ENCODE peak calls at places on chromosomes 12 and 14, in four cellular contexts. F is GM12878, U is K562, M is HepG2. L is an unnamed sample.
A peak's percentile ranks its signal among the peaks of the same experiment; 100 is the strongest.

GRCh38 chr12:5083955-5084849 is 40.5 kb downstream of the KCNA5 start:
- DNase-seq in F (peak; percentile 23), U (peak; percentile 45), M (peak; percentile 24), L (no peak)

GRCh38 chr12:71014180-71014785 is 93.7 kb upstream of the PTPRR start:
- DNase-seq in U (no peak), F (no peak), M (peak; percentile 5), L (no peak)

GRCh38 chr12:12800406-12801180 is 12.6 kb upstream of the DDX47 start:
- DNase-seq in F (no peak), M (no peak), U (no peak), L (no peak)

GRCh38 chr14:104589338-104590195 is 10.0 kb downstream of the C14orf180 start:
- DNase-seq in F (no peak), U (no peak), M (no peak), L (no peak)

GRCh38 chr14:76456891-76457586 is 81.1 kb downstream of the ESRRB start:
- DNase-seq in U (no peak), M (no peak), F (no peak), L (no peak)

GRCh38 chr12:27859648-27860047 is 79.6 kb upstream of the MANSC4 start:
- DNase-seq in U (no peak), M (no peak), F (no peak), L (no peak)

GRCh38 chr14:61240206-61240605 is 40.9 kb downstream of the TMEM30B start:
- DNase-seq in U (no peak), F (no peak), M (no peak), L (no peak)

GRCh38 chr14:41785696-41786095 is 179.0 kb downstream of the LRFN5 start:
- DNase-seq in U (no peak), M (peak; percentile 10), F (no peak), L (peak; percentile 17)

GRCh38 chr12:51270067-51270846 is at the start of gene SMAGP:
- DNase-seq in U (peak; percentile 83), F (no peak), M (peak; percentile 40), L (peak; percentile 84)

GRCh38 chr12:124545508-124546418 is 21.6 kb downstream of the NCOR2 start:
- DNase-seq in M (no peak), F (peak; percentile 76), U (no peak), L (no peak)

GRCh38 chr12:109388167-109388563 is 40.5 kb downstream of the MYO1H start:
- DNase-seq in U (no peak), M (no peak), F (no peak), L (no peak)

GRCh38 chr12:109389146-109389545 is 41.4 kb downstream of the MYO1H start:
- DNase-seq in U (peak; percentile 82), M (peak; percentile 16), F (no peak), L (no peak)

GRCh38 chr12:109394891-109395290 is 47.2 kb downstream of the MYO1H start:
- DNase-seq in M (no peak), U (no peak), F (no peak), L (no peak)

GRCh38 chr12:109393437-109394345 is 46.0 kb downstream of the MYO1H start:
- DNase-seq in M (peak; percentile 35), U (peak; percentile 76), F (no peak), L (peak; percentile 45)
- TF ChIP-seq TCF7 in M (no peak), U (no peak), F (no peak), L (no peak)

GRCh38 chr12:116121453-116121871 is 156.0 kb downstream of the MED13L start:
- DNase-seq in F (no peak), U (no peak), M (no peak), L (no peak)
- TF ChIP-seq TCF7 in F (no peak), U (no peak), M (no peak), L (no peak)

DNA sequence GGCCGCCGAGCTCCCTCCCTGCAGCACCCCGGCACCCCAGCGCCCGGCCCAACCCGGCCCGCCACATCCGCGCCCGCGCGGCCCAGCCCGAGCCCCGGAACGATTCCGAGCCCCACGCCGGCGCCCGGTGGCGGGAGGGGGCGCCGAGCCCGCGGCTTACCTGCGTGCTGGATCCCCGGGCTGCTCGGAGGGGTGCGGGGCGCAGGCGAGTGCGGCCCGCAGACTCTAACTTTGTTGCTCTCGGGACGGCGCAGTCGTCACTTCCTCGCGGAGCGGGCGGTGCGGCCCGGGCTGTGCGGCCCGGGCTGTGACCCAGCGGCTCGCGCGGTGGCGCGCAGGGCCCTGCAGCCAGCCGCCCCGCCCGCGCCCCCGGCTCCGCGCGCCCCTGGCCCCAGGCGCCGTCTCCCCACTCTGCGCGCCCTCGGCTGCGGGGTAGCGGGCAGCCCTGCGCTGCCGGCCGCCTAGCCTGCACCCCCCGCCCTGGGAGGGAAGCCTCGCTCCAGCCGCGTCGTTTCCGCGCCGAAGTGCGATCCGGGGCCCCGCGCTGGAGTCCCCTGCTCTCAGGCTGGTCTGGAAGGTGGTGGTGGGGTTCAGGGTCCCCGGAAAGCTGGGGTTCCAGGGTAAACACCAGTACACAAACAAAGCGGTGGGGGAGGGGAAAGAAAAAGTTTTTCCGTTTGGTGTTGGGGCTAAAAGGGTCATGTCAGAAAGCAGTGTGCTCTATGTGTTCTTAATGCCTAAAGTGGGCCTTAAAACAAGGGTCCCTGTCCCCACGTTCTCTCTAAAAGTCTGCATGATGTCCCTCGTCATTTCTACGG is 64.5 kb upstream of the PTGR2 start:
- DNase-seq in U (peak; percentile 72), F (no peak), M (no peak), L (peak; percentile 64)
- TF ChIP-seq TCF7 in U (no peak), F (no peak), M (no peak), L (no peak)

GRCh38 chr12:54412786-54413185 is 6.3 kb downstream of the ITGA5 start:
- DNase-seq in M (no peak), F (no peak), U (no peak), L (no peak)
- TF ChIP-seq TCF7 in M (no peak), F (no peak), U (no peak), L (no peak)

DNA sequence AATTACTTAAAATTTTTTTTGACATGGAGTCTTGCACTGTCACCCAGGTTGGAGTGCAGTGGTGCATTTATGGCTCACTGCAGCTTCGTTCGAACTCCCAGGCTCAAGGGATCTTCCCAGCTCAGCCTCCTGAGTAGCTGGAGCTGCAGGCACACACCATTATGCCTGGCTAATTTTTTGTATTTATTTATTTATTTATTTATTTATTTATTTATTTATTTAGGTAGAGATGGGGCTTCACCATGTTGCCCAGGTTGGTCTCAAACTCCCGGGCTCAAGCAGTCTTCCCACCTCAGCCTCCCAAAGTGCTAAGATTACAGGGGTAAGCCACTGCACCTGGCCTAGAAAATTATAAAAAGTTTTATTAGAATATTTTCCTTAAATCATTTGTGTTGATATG is 73.6 kb downstream of the DACT1 start:
- DNase-seq in U (no peak), M (no peak), F (no peak), L (no peak)
- TF ChIP-seq TCF7 in U (no peak), M (no peak), F (no peak), L (no peak)

DNA sequence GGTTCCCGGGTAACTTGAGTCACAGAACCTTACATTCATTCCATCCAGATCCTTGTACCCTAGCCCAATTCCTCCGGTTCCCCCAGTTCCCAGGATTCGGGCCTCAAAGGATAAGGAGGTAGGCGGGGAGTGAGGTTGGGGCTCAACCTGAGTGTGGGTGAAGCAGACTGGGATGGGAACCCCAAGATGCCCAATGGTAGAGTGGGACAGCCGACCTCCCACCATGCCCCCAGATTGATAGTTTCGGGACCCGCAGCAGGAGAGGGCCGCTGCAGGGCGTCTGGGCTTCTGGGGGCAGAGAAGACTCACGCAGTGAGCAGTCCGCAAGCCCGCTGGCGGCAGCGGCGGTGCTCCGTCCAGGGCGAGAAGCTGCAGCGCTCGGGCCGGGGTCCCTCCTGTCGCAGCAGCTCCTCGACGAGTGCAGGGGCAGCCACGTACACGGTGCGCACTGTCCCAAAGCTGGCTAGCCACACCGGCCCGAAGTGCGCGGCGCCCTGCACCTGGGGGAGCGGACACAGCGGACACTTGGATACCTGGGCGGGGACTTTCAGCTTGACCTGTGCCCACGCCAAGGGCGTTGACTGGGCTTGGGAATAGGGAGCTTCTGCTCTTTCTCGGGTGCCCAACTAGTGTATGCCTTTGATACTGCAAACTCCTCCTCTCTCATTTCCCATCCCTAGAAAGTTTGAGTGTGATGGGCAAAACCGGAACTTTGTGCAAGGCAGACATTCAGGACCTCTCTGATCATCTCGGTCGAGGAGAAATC is 997 bp downstream of the CYP27B1 start:
- DNase-seq in U (no peak), M (no peak), F (no peak), L (no peak)
- TF ChIP-seq TCF7 in U (no peak), M (no peak), F (no peak), L (no peak)

L was measured in WTC11.